ENCODE peak calls at places on chromosomes 12 and 14, in seven cellular contexts. Z is tibial artery; T is CD8-positive, alpha-beta T cell; O is breast epithelium; M is hepatocyte; S is uterus; Q is cardiac muscle cell. P is an unnamed sample.

GRCh38 chr12:68530965-68531364 is 79.7 kb upstream of the RAP1B start:
- DNase-seq in O (no peak), Q (peak; percentile 83), S (no peak), Z (peak; percentile 71), T (no peak), M (peak; percentile 30), P (no peak)

GRCh38 chr14:99234982-99235491 is 37.0 kb downstream of the BCL11B start:
- DNase-seq in T (peak; percentile 90), M (peak; percentile 70), S (no peak), O (no peak), Q (no peak), Z (no peak), P (no peak)

GRCh38 chr12:104742551-104742961 is 215.5 kb downstream of the SLC41A2 start:
- DNase-seq in Q (no peak), Z (no peak), T (no peak), O (no peak), M (no peak), S (no peak), P (no peak)

GRCh38 chr12:124536613-124537012 is 30.8 kb downstream of the NCOR2 start:
- DNase-seq in Z (no peak), T (no peak), Q (no peak), S (no peak), O (no peak), M (no peak), P (no peak)

GRCh38 chr14:51596473-51596870 is 55.2 kb upstream of the FRMD6 start:
- DNase-seq in Q (no peak), M (no peak), S (no peak), T (no peak), Z (no peak), O (no peak), P (no peak)

GRCh38 chr12:20555771-20556170 is 139.4 kb upstream of the SLCO1C1 start:
- DNase-seq in M (no peak), Z (no peak), O (no peak), Q (no peak), S (no peak), T (no peak), P (no peak)

GRCh38 chr14:60973070-60973469 is 7.8 kb downstream of the TRMT5 start:
- DNase-seq in O (no peak), S (no peak), Z (no peak), T (no peak), M (no peak), Q (no peak), P (no peak)

GRCh38 chr12:112198120-112198733 is 72.9 kb downstream of the TRAFD1 start:
- DNase-seq in Q (peak; percentile 73), S (peak; percentile 31), O (no peak), M (peak; percentile 78), Z (no peak), T (peak; percentile 43), P (peak; percentile 26)

GRCh38 chr14:75428230-75429104 is 645 bp downstream of the JDP2 start:
- DNase-seq in Z (peak; percentile 81), M (peak; percentile 60), S (peak; percentile 55), Q (peak; percentile 44), T (no peak), O (no peak), P (no peak)

GRCh38 chr12:120051535-120051934 is 62.5 kb downstream of the BICDL1 start:
- DNase-seq in Q (no peak), O (no peak), M (no peak), T (no peak), S (no peak), Z (no peak), P (no peak)

GRCh38 chr14:88919502-88919901 is 95.1 kb downstream of the TTC8 start:
- DNase-seq in Z (no peak), Q (no peak), O (no peak), S (no peak), T (no peak), M (no peak), P (no peak)

DNA sequence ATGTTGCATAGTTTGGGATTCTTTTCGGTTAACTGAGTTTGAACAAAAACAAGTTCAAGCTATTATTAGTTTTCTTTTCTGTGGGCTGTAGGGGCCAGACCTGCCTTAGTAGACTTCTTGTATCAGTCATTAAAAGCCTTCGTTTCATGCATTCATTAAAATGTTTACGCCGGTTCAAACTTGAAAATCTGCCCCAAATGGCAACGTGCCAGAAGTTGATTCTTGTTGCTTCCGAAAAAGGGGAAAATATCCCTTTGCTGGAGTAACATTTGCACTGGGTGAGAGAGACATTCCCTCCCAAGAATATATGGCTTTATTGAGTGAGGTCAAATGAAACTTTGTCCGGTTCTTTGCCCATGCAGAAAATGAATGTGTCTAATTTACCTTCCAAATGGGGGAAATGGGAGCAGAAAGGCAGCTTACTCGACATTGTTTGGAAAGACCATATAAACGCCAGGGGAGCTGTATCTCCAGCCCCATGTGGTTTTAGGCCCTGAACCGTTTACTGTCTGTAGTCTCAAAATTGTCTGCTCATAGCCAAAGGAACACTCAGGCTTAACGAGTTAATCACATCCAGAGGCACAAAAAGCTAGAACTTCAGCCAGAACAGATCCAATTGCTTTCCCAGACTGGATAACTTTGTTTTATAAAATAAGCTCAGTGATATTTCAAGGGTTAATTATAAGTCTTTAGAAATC is 3.0 kb upstream of the EMP1 start:
- DNase-seq in S (no peak), M (no peak), T (no peak), O (no peak), Z (no peak), Q (no peak), P (no peak)
- TF ChIP-seq CTCF in S (no peak), M (no peak), T (no peak), O (no peak), Z (no peak), Q (no peak), P (no peak)

GRCh38 chr12:49662998-49663843 is 39.9 kb downstream of the PRPF40B start:
- DNase-seq in S (peak; percentile 46), M (peak; percentile 61), T (peak; percentile 90), Z (peak; percentile 84), Q (peak; percentile 95), O (no peak), P (peak; percentile 82)
- H3K4me3 ChIP-seq in S (no peak overlapping the region), M (no peak overlapping the region), T (peak overlapping the region; percentile 42), Z (no peak overlapping the region), Q (no peak overlapping the region), O (no peak overlapping the region), P (no peak overlapping the region)

GRCh38 chr14:28264306-28264705 is 502.3 kb upstream of the FOXG1 start:
- DNase-seq in S (no peak), M (no peak), Z (no peak), Q (peak; percentile 7), O (no peak), T (no peak), P (no peak)
- TF ChIP-seq CTCF in S (no peak), M (no peak), Z (no peak), Q (no peak), O (no peak), T (no peak), P (no peak)

DNA sequence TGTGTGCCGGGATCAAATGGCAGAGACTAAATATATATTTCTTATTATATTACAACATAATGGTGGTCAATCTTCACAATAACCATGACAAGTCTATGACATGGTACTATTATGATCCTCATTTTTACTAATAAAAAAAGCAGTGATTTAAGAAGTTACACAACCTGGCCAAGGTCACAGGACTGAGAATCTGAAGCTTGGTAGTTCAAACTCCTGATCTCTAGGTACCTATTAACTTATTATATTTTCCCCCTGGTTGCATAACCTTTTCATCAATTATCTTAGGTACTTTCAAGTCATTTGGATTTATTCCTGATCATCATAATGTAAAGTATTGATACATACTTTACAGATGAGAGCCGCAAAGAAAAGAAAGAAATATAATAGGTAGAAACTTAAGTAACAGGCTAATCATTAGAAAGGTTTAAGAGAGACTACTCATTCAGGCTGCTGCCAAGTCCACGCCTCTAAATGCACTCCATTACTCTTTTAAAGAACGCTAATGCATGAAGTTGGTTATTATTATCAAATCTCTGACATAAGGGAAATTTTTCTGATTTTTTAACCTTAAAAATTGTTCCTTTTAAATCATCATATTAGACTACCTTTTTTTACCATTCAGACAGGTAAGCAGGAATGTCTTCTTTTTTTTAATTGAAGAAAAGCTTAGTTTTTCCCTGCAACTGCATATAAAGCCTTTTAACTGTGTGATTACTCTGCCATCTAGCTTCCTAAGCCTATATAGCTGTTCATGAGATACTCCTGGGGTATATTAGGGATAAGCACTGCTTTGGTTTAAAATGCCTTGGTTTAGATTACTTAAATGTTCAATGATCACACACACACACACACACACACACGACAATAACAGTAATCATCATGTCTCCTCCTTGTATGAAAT is 35.6 kb downstream of the RPS29 start:
- DNase-seq in O (no peak), Q (peak; percentile 18), T (no peak), M (no peak), Z (no peak), S (no peak), P (no peak)
- H3K4me3 ChIP-seq in O (no peak overlapping the region), Q (no peak overlapping the region), T (no peak overlapping the region), M (no peak overlapping the region), Z (no peak overlapping the region), S (no peak overlapping the region), P (no peak overlapping the region)

DNA sequence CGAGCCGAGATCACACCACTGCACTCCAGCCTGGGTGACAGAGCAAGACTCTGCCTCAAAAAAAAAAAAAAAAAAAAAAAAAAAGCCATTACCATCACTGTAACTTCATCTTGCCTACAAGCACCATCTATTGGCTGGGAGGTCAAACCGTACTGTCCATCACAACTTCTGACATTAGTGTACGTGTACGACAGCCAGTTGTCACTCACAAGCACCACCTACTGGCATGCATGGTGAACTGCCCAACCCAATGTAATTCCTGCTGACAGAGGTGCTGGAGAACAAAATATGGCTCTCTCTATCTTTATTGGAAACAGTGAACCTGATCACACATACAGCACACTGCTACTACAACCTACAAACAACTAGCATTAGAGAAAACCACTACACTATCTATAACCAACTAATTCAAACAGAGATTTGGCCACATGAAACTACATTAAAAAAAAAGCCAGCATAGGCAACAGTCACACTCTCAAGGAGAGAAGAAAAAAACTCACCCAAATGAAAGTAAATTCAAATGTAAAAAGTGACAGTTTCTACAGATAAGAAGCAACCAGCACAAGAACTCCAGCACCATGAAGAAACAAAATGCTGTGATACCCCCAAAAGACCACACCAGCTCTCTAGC is 82.3 kb downstream of the PUS7L start:
- DNase-seq in O (no peak), M (peak; percentile 8), T (no peak), Z (no peak), Q (peak; percentile 9), S (no peak), P (no peak)
- TF ChIP-seq CTCF in O (no peak), M (peak; percentile 22), T (peak; percentile 21), Z (no peak), Q (peak; percentile 56), S (no peak), P (peak; percentile 76)

GRCh38 chr14:105085766-105086165 is 20.5 kb upstream of the GPR132 start:
- DNase-seq in S (no peak), O (peak; percentile 44), T (no peak), M (peak; percentile 11), Z (no peak), Q (no peak), P (no peak)

GRCh38 chr14:105084741-105085571 is 19.7 kb upstream of the GPR132 start:
- DNase-seq in O (peak; percentile 43), Z (no peak), T (no peak), S (no peak), M (no peak), Q (no peak), P (no peak)

GRCh38 chr14:105087963-105088811 is 23.0 kb upstream of the GPR132 start:
- DNase-seq in Q (peak; percentile 86), M (peak; percentile 90), T (no peak), O (peak; percentile 60), S (peak; percentile 80), Z (peak; percentile 88), P (no peak)

GRCh38 chr14:105087308-105087962 is 22.2 kb upstream of the GPR132 start:
- DNase-seq in Q (peak; percentile 75), Z (peak; percentile 72), M (peak; percentile 81), S (peak; percentile 82), O (peak; percentile 53), T (no peak), P (no peak)

GRCh38 chr14:105086833-105087307 is 21.6 kb upstream of the GPR132 start:
- DNase-seq in Q (peak; percentile 84), S (peak; percentile 76), T (peak; percentile 85), Z (peak; percentile 84), M (peak; percentile 93), O (peak; percentile 72), P (no peak)
- H3K4me3 ChIP-seq in Q (peak overlapping the region; percentile 2), S (peak overlapping the region; percentile 51), T (peak overlapping the region; percentile 65), Z (peak overlapping the region; percentile 61), M (peak overlapping the region; percentile 51), O (peak overlapping the region; percentile 58), P (peak overlapping the region; percentile 42)

P was measured in HFF-Myc.